ENCODE peak calls at places on chromosomes 16 and 17, in seven cellular contexts. F, Y, K, P, O, Z and T are unnamed samples.

GRCh38 chr17:37605813-37606505 is 3.3 kb downstream of the SYNRG start:
- DNase-seq in F (no peak), Y (no peak), K (no peak), P (no peak), O (no peak), Z (peak; percentile 65), T (no peak)

GRCh38 chr17:1898332-1898731 is 68.5 kb downstream of the RPA1 start:
- DNase-seq in F (no peak), Y (no peak), K (no peak), P (no peak), O (no peak), Z (no peak), T (no peak)

GRCh38 chr17:12995106-12995895 is 22.5 kb downstream of the ELAC2 start:
- DNase-seq in F (no peak), Y (no peak), K (no peak), P (no peak), O (no peak), Z (no peak), T (no peak)

GRCh38 chr17:29566473-29567361 is at the start of gene ABHD15:
- DNase-seq in F (peak; percentile 36), Y (peak; percentile 33), K (peak; percentile 67), P (peak; percentile 89), O (peak; percentile 77), Z (no peak), T (peak; percentile 53)

GRCh38 chr17:66290097-66290722 is 12.2 kb upstream of the PRKCA start:
- DNase-seq in F (no peak), Y (no peak), K (no peak), P (no peak), O (no peak), Z (no peak), T (no peak)

GRCh38 chr16:68510775-68511174 is 28.3 kb upstream of the ZFP90 start:
- DNase-seq in F (no peak), Y (no peak), K (no peak), P (no peak), O (no peak), Z (no peak), T (no peak)

GRCh38 chr16:59067207-59067606 is 333.1 kb upstream of the GOT2 start:
- DNase-seq in F (no peak), Y (no peak), K (no peak), P (no peak), O (no peak), Z (peak; percentile 99), T (no peak)

GRCh38 chr16:88352261-88353200 is 30.2 kb upstream of the ZNF469 start:
- DNase-seq in F (no peak), Y (no peak), K (no peak), P (peak; percentile 9), O (no peak), Z (no peak), T (no peak)

GRCh38 chr17:50772251-50772650 is 4.9 kb upstream of the ANKRD40CL start:
- DNase-seq in F (no peak), Y (no peak), K (no peak), P (no peak), O (no peak), Z (no peak), T (no peak)

GRCh38 chr17:66056148-66056547 is 135.8 kb downstream of the CEP112 start:
- DNase-seq in F (no peak), Y (no peak), K (no peak), P (no peak), O (no peak), Z (no peak), T (no peak)

GRCh38 chr17:20920813-20921199 is 122.0 kb downstream of the USP22 start:
- DNase-seq in F (no peak), Y (no peak), K (peak; percentile 42), P (no peak), O (no peak), Z (no peak), T (no peak)

GRCh38 chr16:3580686-3581085 is 3.5 kb upstream of the NLRC3 start:
- DNase-seq in F (no peak), Y (no peak), K (peak; percentile 25), P (no peak), O (no peak), Z (no peak), T (no peak)

GRCh38 chr17:63622571-63623390 is 564 bp downstream of the MAP3K3 start:
- DNase-seq in F (peak; percentile 34), Y (peak; percentile 40), K (peak; percentile 54), P (peak; percentile 86), O (peak; percentile 53), Z (peak; percentile 45), T (peak; percentile 49)

GRCh38 chr16:75550211-75550662 is 5.8 kb downstream of the TMEM231 start:
- DNase-seq in F (no peak), Y (peak; percentile 34), K (peak; percentile 44), P (peak; percentile 51), O (no peak), Z (peak; percentile 96), T (peak; percentile 20)

GRCh38 chr17:57604771-57605733 is 140.0 kb downstream of the CCDC182 start:
- DNase-seq in F (no peak), Y (no peak), K (no peak), P (peak; percentile 65), O (no peak), Z (peak; percentile 84), T (peak; percentile 49)

GRCh38 chr16:69939821-69940585 is 11.1 kb upstream of the CLEC18A start:
- DNase-seq in F (no peak), Y (no peak), K (no peak), P (no peak), O (no peak), Z (no peak), T (no peak)

GRCh38 chr17:41392278-41392677 is 5.1 kb downstream of the KRT31 start:
- DNase-seq in F (no peak), Y (peak; percentile 40), K (peak; percentile 70), P (no peak), O (no peak), Z (no peak), T (no peak)

GRCh38 chr17:76868669-76869208 is 535 bp downstream of the MGAT5B start:
- DNase-seq in F (no peak), Y (no peak), K (no peak), P (no peak), O (no peak), Z (no peak), T (no peak)

GRCh38 chr17:61323696-61324539 is 75.7 kb upstream of the TBX2 start:
- DNase-seq in F (no peak), Y (peak; percentile 21), K (peak; percentile 41), P (no peak), O (no peak), Z (no peak), T (no peak)

GRCh38 chr17:48002208-48002919 is 31.5 kb downstream of the CDK5RAP3 start:
- DNase-seq in F (no peak), Y (peak; percentile 85), K (peak; percentile 74), P (no peak), O (peak; percentile 40), Z (peak; percentile 95), T (no peak)

GRCh38 chr17:21072623-21073278 is 29.9 kb upstream of the USP22 start:
- DNase-seq in F (no peak), Y (no peak), K (no peak), P (no peak), O (no peak), Z (no peak), T (no peak)

GRCh38 chr17:305090-305976 is 47.3 kb downstream of the RPH3AL start:
- DNase-seq in F (no peak), Y (peak; percentile 35), K (no peak), P (peak; percentile 63), O (no peak), Z (no peak), T (no peak)

GRCh38 chr17:64750478-64750877 is 88.4 kb upstream of the SMURF2 start:
- DNase-seq in F (no peak), Y (no peak), K (no peak), P (no peak), O (no peak), Z (no peak), T (no peak)

GRCh38 chr16:81443688-81444447 is 740 bp upstream of the CMIP start:
- DNase-seq in F (no peak), Y (no peak), K (no peak), P (peak; percentile 77), O (no peak), Z (no peak), T (no peak)

GRCh38 chr16:56814537-56815432 is 50.2 kb upstream of the SLC12A3 start:
- DNase-seq in F (no peak), Y (peak; percentile 48), K (no peak), P (no peak), O (no peak), Z (no peak), T (no peak)

GRCh38 chr17:68377771-68378201 is 79.5 kb downstream of the WIPI1 start:
- DNase-seq in F (no peak), Y (no peak), K (no peak), P (no peak), O (no peak), Z (no peak), T (no peak)

GRCh38 chr16:4111748-4112696 is 4.2 kb downstream of the ADCY9 start:
- DNase-seq in F (no peak), Y (peak; percentile 16), K (peak; percentile 63), P (peak; percentile 44), O (no peak), Z (no peak), T (no peak)

GRCh38 chr16:87409153-87409552 is 17.0 kb downstream of the MAP1LC3B start:
- DNase-seq in F (no peak), Y (no peak), K (no peak), P (no peak), O (no peak), Z (no peak), T (no peak)

GRCh38 chr17:75087182-75087557 is 584 bp upstream of the SLC16A5 start:
- DNase-seq in F (no peak), Y (no peak), K (no peak), P (no peak), O (no peak), Z (no peak), T (no peak)

GRCh38 chr17:61250335-61250890 is 149.2 kb upstream of the TBX2 start:
- DNase-seq in F (no peak), Y (peak; percentile 82), K (peak; percentile 72), P (no peak), O (no peak), Z (peak; percentile 59), T (no peak)

GRCh38 chr17:29177541-29177870 is 2.7 kb downstream of the MYO18A start:
- DNase-seq in F (no peak), Y (no peak), K (no peak), P (no peak), O (no peak), Z (no peak), T (no peak)

GRCh38 chr17:40448639-40449261 is 5.5 kb downstream of the IGFBP4 start:
- DNase-seq in F (no peak), Y (peak; percentile 28), K (peak; percentile 70), P (peak; percentile 83), O (no peak), Z (peak; percentile 5), T (no peak)

GRCh38 chr17:73399056-73399455 is 87.3 kb upstream of the CDC42EP4 start:
- DNase-seq in F (no peak), Y (no peak), K (no peak), P (no peak), O (no peak), Z (no peak), T (no peak)

GRCh38 chr16:14071576-14072271 is 605 bp downstream of the MRTFB start:
- DNase-seq in F (no peak), Y (no peak), K (no peak), P (peak; percentile 66), O (no peak), Z (no peak), T (peak; percentile 19)

GRCh38 chr16:86651013-86651627 is 72.8 kb downstream of the FOXL1 start:
- DNase-seq in F (no peak), Y (no peak), K (no peak), P (no peak), O (no peak), Z (no peak), T (no peak)

GRCh38 chr17:72774251-72774650 is 318.2 kb downstream of the SLC39A11 start:
- DNase-seq in F (no peak), Y (no peak), K (no peak), P (no peak), O (no peak), Z (no peak), T (no peak)

GRCh38 chr17:45246861-45247428 is 14.9 kb downstream of the SPATA32 start:
- DNase-seq in F (no peak), Y (no peak), K (no peak), P (peak; percentile 63), O (no peak), Z (peak; percentile 37), T (no peak)